ENCODE peak calls at places on chromosomes 5 and 9, in six cellular contexts. One of them, this sample, is unnamed.

GRCh38 chr5:79573983-79574890 is 38.0 kb upstream of the TENT2 start:
- DNase-seq in K562: no peak
- DNase-seq in HCT116: no peak
- DNase-seq in SK-N-SH: no peak
- DNase-seq in GM12878: no peak
- DNase-seq in H1: no peak
- DNase-seq in this sample: no peak

GRCh38 chr5:124661317-124662141 is 84.9 kb downstream of the ZNF608 start:
- DNase-seq in K562: peak; percentile 25
- DNase-seq in HCT116: peak; percentile 81
- DNase-seq in SK-N-SH: no peak
- DNase-seq in GM12878: no peak
- DNase-seq in H1: peak; percentile 58
- DNase-seq in this sample: peak; percentile 73

GRCh38 chr5:147188200-147189108 is 46.4 kb upstream of the STK32A start:
- DNase-seq in K562: peak; percentile 69
- DNase-seq in HCT116: peak; percentile 42
- DNase-seq in SK-N-SH: peak; percentile 46
- DNase-seq in GM12878: no peak
- DNase-seq in H1: no peak
- DNase-seq in this sample: peak; percentile 59

GRCh38 chr5:167861134-167861930 is 430.1 kb upstream of the WWC1 start:
- DNase-seq in K562: no peak
- DNase-seq in HCT116: no peak
- DNase-seq in SK-N-SH: peak; percentile 15
- DNase-seq in GM12878: no peak
- DNase-seq in H1: no peak
- DNase-seq in this sample: peak; percentile 69

GRCh38 chr5:81626524-81626923 is 124.4 kb downstream of the SSBP2 start:
- DNase-seq in K562: no peak
- DNase-seq in HCT116: peak; percentile 36
- DNase-seq in SK-N-SH: peak; percentile 14
- DNase-seq in GM12878: no peak
- DNase-seq in H1: no peak
- DNase-seq in this sample: no peak

GRCh38 chr9:38087934-38088925 is 19.2 kb upstream of the SHB start:
- DNase-seq in K562: peak; percentile 89
- DNase-seq in HCT116: peak; percentile 24
- DNase-seq in SK-N-SH: peak; percentile 84
- DNase-seq in GM12878: no peak
- DNase-seq in H1: peak; percentile 33
- DNase-seq in this sample: peak; percentile 54

GRCh38 chr5:171630047-171630669 is 155.5 kb upstream of the SMIM23 start:
- DNase-seq in K562: peak; percentile 31
- DNase-seq in HCT116: peak; percentile 41
- DNase-seq in SK-N-SH: peak; percentile 91
- DNase-seq in GM12878: no peak
- DNase-seq in H1: no peak
- DNase-seq in this sample: no peak

GRCh38 chr5:1423901-1424603 is 21.2 kb downstream of the SLC6A3 start:
- DNase-seq in K562: no peak
- DNase-seq in HCT116: no peak
- DNase-seq in SK-N-SH: no peak
- DNase-seq in GM12878: no peak
- DNase-seq in H1: no peak
- DNase-seq in this sample: no peak

GRCh38 chr5:115489725-115490124 is 54.9 kb downstream of the FEM1C start:
- DNase-seq in K562: no peak
- DNase-seq in HCT116: no peak
- DNase-seq in SK-N-SH: no peak
- DNase-seq in GM12878: no peak
- DNase-seq in H1: no peak
- DNase-seq in this sample: no peak

GRCh38 chr9:113677569-113677968 is 198.5 kb upstream of the ZNF618 start:
- DNase-seq in K562: no peak
- DNase-seq in HCT116: no peak
- DNase-seq in SK-N-SH: no peak
- DNase-seq in GM12878: no peak
- DNase-seq in H1: no peak
- DNase-seq in this sample: no peak

GRCh38 chr9:20012232-20012631 is 223.4 kb upstream of the SLC24A2 start:
- DNase-seq in K562: no peak
- DNase-seq in HCT116: no peak
- DNase-seq in SK-N-SH: no peak
- DNase-seq in GM12878: no peak
- DNase-seq in H1: no peak
- DNase-seq in this sample: no peak

GRCh38 chr9:135050072-135050990 is 37.1 kb upstream of the OLFM1 start:
- DNase-seq in K562: no peak
- DNase-seq in HCT116: no peak
- DNase-seq in SK-N-SH: no peak
- DNase-seq in GM12878: peak; percentile 13
- DNase-seq in H1: no peak
- DNase-seq in this sample: no peak

GRCh38 chr5:65066385-65066784 is 297.7 kb downstream of the CWC27 start:
- DNase-seq in K562: no peak
- DNase-seq in HCT116: no peak
- DNase-seq in SK-N-SH: no peak
- DNase-seq in GM12878: peak; percentile 92
- DNase-seq in H1: no peak
- DNase-seq in this sample: no peak

GRCh38 chr9:93859431-93860215 is 95.5 kb downstream of the BARX1 start:
- DNase-seq in K562: no peak
- DNase-seq in HCT116: no peak
- DNase-seq in SK-N-SH: peak; percentile 26
- DNase-seq in GM12878: no peak
- DNase-seq in H1: no peak
- DNase-seq in this sample: no peak

GRCh38 chr5:150135557-150135956 is 20.1 kb downstream of the PDGFRB start:
- DNase-seq in K562: no peak
- DNase-seq in HCT116: no peak
- DNase-seq in SK-N-SH: no peak
- DNase-seq in GM12878: no peak
- DNase-seq in H1: no peak
- DNase-seq in this sample: no peak

GRCh38 chr5:55625603-55625875 is 86.6 kb downstream of the SLC38A9 start:
- DNase-seq in K562: no peak
- DNase-seq in HCT116: no peak
- DNase-seq in SK-N-SH: no peak
- DNase-seq in GM12878: no peak
- DNase-seq in H1: no peak
- DNase-seq in this sample: no peak

GRCh38 chr5:39779836-39780235 is 355.1 kb upstream of the DAB2 start:
- DNase-seq in K562: no peak
- DNase-seq in HCT116: no peak
- DNase-seq in SK-N-SH: no peak
- DNase-seq in GM12878: no peak
- DNase-seq in H1: no peak
- DNase-seq in this sample: no peak

GRCh38 chr9:112241491-112241890 is 66.4 kb upstream of the SUSD1 start:
- DNase-seq in K562: no peak
- DNase-seq in HCT116: no peak
- DNase-seq in SK-N-SH: no peak
- DNase-seq in GM12878: no peak
- DNase-seq in H1: no peak
- DNase-seq in this sample: no peak

GRCh38 chr9:73441890-73442818 is 290.5 kb downstream of the ANXA1 start:
- DNase-seq in K562: no peak
- DNase-seq in HCT116: no peak
- DNase-seq in SK-N-SH: no peak
- DNase-seq in GM12878: no peak
- DNase-seq in H1: peak; percentile 23
- DNase-seq in this sample: no peak

GRCh38 chr9:85215936-85216335 is 525.8 kb downstream of the AGTPBP1 start:
- DNase-seq in K562: no peak
- DNase-seq in HCT116: no peak
- DNase-seq in SK-N-SH: no peak
- DNase-seq in GM12878: no peak
- DNase-seq in H1: no peak
- DNase-seq in this sample: no peak

GRCh38 chr5:60066502-60066901 is 173.0 kb upstream of the PDE4D start:
- DNase-seq in K562: no peak
- DNase-seq in HCT116: no peak
- DNase-seq in SK-N-SH: no peak
- DNase-seq in GM12878: no peak
- DNase-seq in H1: no peak
- DNase-seq in this sample: no peak

DNA sequence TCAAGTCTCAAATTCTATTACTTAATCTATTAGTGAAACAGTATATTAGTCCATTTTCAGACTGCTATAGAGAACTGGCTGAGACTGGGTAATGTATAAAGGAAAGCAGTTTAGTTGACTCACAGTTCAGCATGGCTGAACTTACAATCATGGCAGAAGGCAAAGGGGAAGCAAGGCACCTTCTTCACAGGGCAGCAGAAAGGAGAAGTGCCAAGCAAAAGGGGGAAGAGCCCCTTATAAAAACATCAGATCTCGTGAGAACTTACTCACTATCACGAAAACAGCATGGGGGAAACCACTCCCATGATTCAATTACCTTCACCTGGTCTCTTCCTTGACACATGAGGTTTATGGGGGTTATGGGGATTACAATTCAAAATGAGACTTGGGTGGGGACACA is 67.9 kb upstream of the CHSY3 start:
- DNase-seq in K562: no peak
- DNase-seq in HCT116: no peak
- DNase-seq in SK-N-SH: no peak
- DNase-seq in GM12878: no peak
- DNase-seq in H1: no peak
- DNase-seq in this sample: no peak
- TF ChIP-seq JUND in K562: no peak
- TF ChIP-seq JUND in HCT116: no peak
- TF ChIP-seq JUND in SK-N-SH: no peak
- TF ChIP-seq JUND in GM12878: no peak
- TF ChIP-seq JUND in H1: no peak
- TF ChIP-seq JUND in this sample: no peak

DNA sequence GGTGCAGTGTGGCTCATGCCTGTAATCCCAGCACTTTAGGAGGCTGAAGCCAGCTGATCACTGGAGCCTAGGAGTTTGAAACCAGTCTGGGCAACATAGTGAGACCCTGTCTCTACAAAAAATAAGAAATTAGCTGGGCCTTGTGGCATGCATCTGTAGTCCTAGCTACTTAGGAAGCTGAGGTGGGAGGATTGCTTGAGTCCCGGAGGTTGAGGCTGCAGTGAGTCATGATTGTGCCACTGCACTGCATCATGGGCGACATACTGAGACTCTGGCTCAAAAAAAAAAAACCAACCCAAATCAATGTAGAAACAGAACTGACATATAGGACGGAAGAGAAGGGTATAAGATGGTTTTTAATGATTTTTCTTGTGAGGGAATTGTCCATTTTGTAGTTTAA is 27.7 kb downstream of the G3BP1 start:
- DNase-seq in K562: no peak
- DNase-seq in HCT116: no peak
- DNase-seq in SK-N-SH: no peak
- DNase-seq in GM12878: no peak
- DNase-seq in H1: no peak
- DNase-seq in this sample: no peak
- TF ChIP-seq JUND in K562: no peak
- TF ChIP-seq JUND in HCT116: no peak
- TF ChIP-seq JUND in SK-N-SH: no peak
- TF ChIP-seq JUND in GM12878: no peak
- TF ChIP-seq JUND in H1: no peak
- TF ChIP-seq JUND in this sample: no peak

DNA sequence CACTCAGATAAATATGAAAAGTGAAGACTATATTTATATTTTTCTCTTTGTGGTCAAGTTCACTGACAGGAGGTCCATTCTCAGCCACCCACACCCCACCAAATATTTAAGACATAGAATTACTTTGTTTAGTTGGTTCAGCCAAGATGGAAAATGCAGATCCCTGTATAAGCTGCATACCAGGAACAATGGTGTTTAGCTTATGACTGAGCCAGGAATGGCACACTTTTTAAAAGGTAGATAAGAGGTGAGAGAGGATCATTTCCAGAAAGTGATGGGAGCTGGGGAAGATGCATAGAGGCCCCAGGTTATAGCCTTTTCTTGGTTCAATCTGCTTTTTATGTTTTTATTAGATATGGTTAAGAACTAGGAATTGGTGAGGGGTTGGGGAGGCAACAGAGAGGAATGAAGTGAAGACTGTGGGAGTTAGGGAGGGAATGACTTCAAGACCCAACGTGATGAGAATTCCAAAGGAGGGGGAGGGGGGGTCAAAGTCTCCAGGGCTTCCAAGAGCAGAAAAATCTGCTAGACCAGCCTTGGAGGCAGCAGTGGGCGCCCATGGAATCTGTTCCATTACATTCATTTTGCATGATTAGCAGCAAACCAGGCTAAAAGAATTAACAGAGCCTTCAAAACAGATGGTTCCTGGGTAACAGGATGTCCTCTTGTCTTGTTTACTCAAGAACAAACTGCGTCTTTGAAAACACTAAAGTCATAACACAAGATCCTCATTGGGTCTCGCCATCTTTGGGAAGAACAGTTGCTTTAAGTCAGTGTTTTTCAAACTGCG is 95.2 kb downstream of the FGF1 start:
- DNase-seq in K562: no peak
- DNase-seq in HCT116: no peak
- DNase-seq in SK-N-SH: no peak
- DNase-seq in GM12878: no peak
- DNase-seq in H1: no peak
- DNase-seq in this sample: no peak
- TF ChIP-seq JUND in K562: no peak
- TF ChIP-seq JUND in HCT116: no peak
- TF ChIP-seq JUND in SK-N-SH: no peak
- TF ChIP-seq JUND in GM12878: no peak
- TF ChIP-seq JUND in H1: no peak
- TF ChIP-seq JUND in this sample: no peak

GRCh38 chr5:138655530-138656245 is 80.5 kb upstream of the HSPA9 start:
- DNase-seq in K562: no peak
- DNase-seq in HCT116: no peak
- DNase-seq in SK-N-SH: no peak
- DNase-seq in GM12878: no peak
- DNase-seq in H1: no peak
- DNase-seq in this sample: no peak

GRCh38 chr5:138656916-138657315 is 81.7 kb upstream of the HSPA9 start:
- DNase-seq in K562: no peak
- DNase-seq in HCT116: no peak
- DNase-seq in SK-N-SH: no peak
- DNase-seq in GM12878: no peak
- DNase-seq in H1: no peak
- DNase-seq in this sample: no peak

GRCh38 chr5:138653502-138653901 is 78.3 kb upstream of the HSPA9 start:
- DNase-seq in K562: no peak
- DNase-seq in HCT116: peak; percentile 18
- DNase-seq in SK-N-SH: no peak
- DNase-seq in GM12878: no peak
- DNase-seq in H1: no peak
- DNase-seq in this sample: peak; percentile 46

GRCh38 chr5:138651767-138652117 is 76.5 kb upstream of the HSPA9 start:
- DNase-seq in K562: no peak
- DNase-seq in HCT116: no peak
- DNase-seq in SK-N-SH: no peak
- DNase-seq in GM12878: no peak
- DNase-seq in H1: no peak
- DNase-seq in this sample: no peak

GRCh38 chr5:138654281-138654867 is 79.2 kb upstream of the HSPA9 start:
- DNase-seq in K562: peak; percentile 28
- DNase-seq in HCT116: no peak
- DNase-seq in SK-N-SH: no peak
- DNase-seq in GM12878: peak; percentile 75
- DNase-seq in H1: no peak
- DNase-seq in this sample: no peak
- TF ChIP-seq JUND in K562: peak; percentile 67
- TF ChIP-seq JUND in HCT116: no peak
- TF ChIP-seq JUND in SK-N-SH: no peak
- TF ChIP-seq JUND in GM12878: no peak
- TF ChIP-seq JUND in H1: no peak
- TF ChIP-seq JUND in this sample: no peak